ENCODE peak calls at places on chromosome 4, in five cellular contexts. A is HCT116, Q is HepG2, T is esophagus muscularis mucosa, J is upper lobe of left lung. F is an unnamed sample.

GRCh38 chr4:75995727-75996126 is 5.0 kb upstream of the SDAD1 start:
- DNase-seq in A (peak; percentile 42), Q (peak; percentile 49), T (peak; percentile 47), J (no peak), F (no peak)

GRCh38 chr4:169244210-169244609 is 26.5 kb downstream of the SH3RF1 start:
- DNase-seq in A (no peak), Q (no peak), T (no peak), J (no peak), F (no peak)

GRCh38 chr4:169341490-169341889 is 70.7 kb upstream of the SH3RF1 start:
- DNase-seq in A (no peak), Q (no peak), T (no peak), J (peak; percentile 1), F (no peak)

GRCh38 chr4:73422458-73422752 is 13.6 kb upstream of the AFP start:
- DNase-seq in A (no peak), Q (no peak), T (no peak), J (no peak), F (no peak)

GRCh38 chr4:39931441-39931901 is 46.2 kb downstream of the PDS5A start:
- DNase-seq in A (no peak), Q (no peak), T (no peak), J (no peak), F (no peak)

GRCh38 chr4:146095091-146095690 is 80.3 kb upstream of the LSM6 start:
- DNase-seq in A (peak; percentile 57), Q (peak; percentile 32), T (no peak), J (no peak), F (no peak)

GRCh38 chr4:37837446-37837845 is 11.0 kb downstream of the PGM2 start:
- DNase-seq in A (no peak), Q (no peak), T (no peak), J (no peak), F (no peak)

GRCh38 chr4:113958766-113959540 is 20.5 kb downstream of the ARSJ start:
- DNase-seq in A (peak; percentile 90), Q (peak; percentile 74), T (no peak), J (no peak), F (no peak)

GRCh38 chr4:46274717-46275116 is 115.2 kb downstream of the GABRA2 start:
- DNase-seq in A (no peak), Q (peak; percentile 2), T (no peak), J (no peak), F (no peak)

GRCh38 chr4:159296061-159296460 is 193.2 kb downstream of the RAPGEF2 start:
- DNase-seq in A (no peak), Q (peak; percentile 22), T (no peak), J (no peak), F (no peak)

GRCh38 chr4:118335774-118336173 is 17.0 kb downstream of the PRSS12 start:
- DNase-seq in A (no peak), Q (no peak), T (no peak), J (no peak), F (no peak)

GRCh38 chr4:129239088-129239487 is 143.1 kb downstream of the C4orf33 start:
- DNase-seq in A (no peak), Q (no peak), T (no peak), J (no peak), F (peak; percentile 11)

GRCh38 chr4:169342906-169343560 is 72.3 kb upstream of the SH3RF1 start:
- DNase-seq in A (no peak), Q (no peak), T (no peak), J (no peak), F (no peak)

GRCh38 chr4:6122496-6122895 is 77.9 kb downstream of the JAKMIP1 start:
- DNase-seq in A (no peak), Q (no peak), T (no peak), J (no peak), F (no peak)

GRCh38 chr4:84681488-84682274 is 98.8 kb downstream of the CDS1 start:
- DNase-seq in A (no peak), Q (peak; percentile 38), T (no peak), J (no peak), F (no peak)

GRCh38 chr4:24754586-24754985 is 40.8 kb upstream of the SOD3 start:
- DNase-seq in A (no peak), Q (no peak), T (no peak), J (no peak), F (no peak)

GRCh38 chr4:7412586-7412975 is 22.1 kb downstream of the PSAPL1 start:
- DNase-seq in A (no peak), Q (no peak), T (no peak), J (no peak), F (peak; percentile 5)

GRCh38 chr4:149911995-149912394 is 96.4 kb upstream of the IQCM start:
- DNase-seq in A (no peak), Q (no peak), T (no peak), J (no peak), F (no peak)

DNA sequence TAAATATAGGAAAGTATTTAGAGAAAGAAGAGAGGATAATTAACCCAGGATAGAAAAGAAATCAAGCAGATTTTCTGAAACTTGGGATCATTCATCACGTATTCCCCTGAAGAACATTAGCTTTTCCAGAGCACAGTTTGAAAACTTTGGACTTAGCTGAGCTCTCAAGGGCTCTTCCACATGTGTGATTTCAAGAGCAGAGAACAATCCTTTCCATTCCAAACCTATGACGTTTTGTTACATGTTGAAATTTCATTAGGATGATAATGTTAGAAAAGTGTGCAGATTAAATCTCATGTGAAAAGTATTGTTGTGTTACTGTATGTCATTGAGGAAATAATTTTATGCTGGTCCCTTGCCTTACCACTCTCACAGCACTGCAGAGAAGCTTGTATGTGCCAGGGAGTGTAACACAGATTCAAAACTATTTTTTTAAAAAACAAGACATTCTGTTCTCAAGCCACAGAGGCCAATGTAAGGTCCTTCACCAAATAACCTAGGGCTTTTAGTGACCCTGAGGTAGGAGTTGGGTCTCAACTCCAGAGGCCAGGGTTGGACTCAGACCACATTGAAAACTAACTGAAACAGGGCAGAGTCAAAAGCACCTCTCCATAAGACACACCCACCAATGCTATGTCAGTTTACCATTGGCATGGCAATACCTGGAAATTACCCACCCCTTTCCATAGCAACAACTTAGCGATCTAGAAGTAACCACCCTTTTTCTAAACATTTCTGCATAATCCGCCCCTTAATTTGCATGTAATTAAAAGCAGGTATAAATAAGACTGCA is 141.3 kb downstream of the ANXA5 start:
- DNase-seq in A (no peak), Q (no peak), T (no peak), J (no peak), F (no peak)
- TF ChIP-seq POLR2A in A (no peak), Q (no peak), T (no peak), J (no peak), F (no peak)

GRCh38 chr4:748461-748860 is 42.8 kb downstream of the PCGF3 start:
- DNase-seq in A (no peak), Q (no peak), T (no peak), J (no peak), F (no peak)
- H3K36me3 ChIP-seq in A (peaks cover 8% of the 10 kb centered on the region), Q (peaks cover 12% of the 10 kb centered on the region), T (peaks cover 53% of the 10 kb centered on the region), J (peaks cover 17% of the 10 kb centered on the region), F (no peaks in the 10 kb centered on the region)

DNA sequence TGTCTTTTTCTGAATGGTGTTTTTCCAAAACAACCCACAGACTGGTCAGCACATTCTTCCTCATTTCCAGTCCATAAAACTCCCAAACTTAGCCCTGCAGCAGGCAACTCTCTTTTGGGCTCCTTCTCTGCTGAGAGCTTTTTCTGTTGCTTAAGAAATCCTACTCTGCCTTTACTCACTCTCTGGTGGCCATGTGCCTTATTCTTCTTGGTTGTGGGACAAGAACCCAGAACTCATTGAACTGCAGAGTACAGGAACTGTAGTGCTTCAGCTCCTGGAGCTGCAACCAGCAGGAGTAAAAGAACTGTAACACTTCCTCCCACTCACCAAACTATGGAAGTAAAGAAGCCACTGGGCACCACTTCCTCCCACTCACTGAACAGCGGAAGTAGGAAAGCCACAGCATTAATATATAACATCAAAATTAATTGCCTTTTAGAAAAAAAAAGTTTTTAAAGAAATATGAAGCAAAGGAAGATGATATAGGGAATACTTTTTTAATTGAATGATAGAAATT is 864.1 kb upstream of the PCDH10 start:
- DNase-seq in A (no peak), Q (no peak), T (no peak), J (no peak), F (no peak)
- H3K4me3 ChIP-seq in A (no peak overlapping the region), Q (no peak overlapping the region), T (no peak overlapping the region), J (no peak overlapping the region), F (no peak overlapping the region)

GRCh38 chr4:122963222-122963621 is 40.8 kb upstream of the NUDT6 start:
- DNase-seq in A (no peak), Q (no peak), T (no peak), J (no peak), F (no peak)

GRCh38 chr4:122968227-122968812 is 45.9 kb upstream of the NUDT6 start:
- DNase-seq in A (no peak), Q (no peak), T (no peak), J (no peak), F (no peak)

GRCh38 chr4:122960298-122960985 is 38.0 kb upstream of the NUDT6 start:
- DNase-seq in A (no peak), Q (no peak), T (no peak), J (no peak), F (no peak)

GRCh38 chr4:122966201-122966600 is 43.8 kb upstream of the NUDT6 start:
- DNase-seq in A (no peak), Q (no peak), T (no peak), J (no peak), F (no peak)
- TF ChIP-seq POLR2A in A (no peak), Q (no peak), T (no peak), J (no peak), F (no peak)